ENCODE peak calls at places on chromosome X, in ten cellular contexts. One of them, this sample, is unnamed.

GRCh38 chrX:39309721-39310152 is 508.5 kb downstream of the MID1IP1 start:
- DNase-seq in RKO: no peak
- DNase-seq in fibroblast of mammary gland: no peak
- DNase-seq in heart left ventricle: peak
- DNase-seq in NCI-H1105 treated with DMSO at 0.1 percent for 48 hours: no peak
- DNase-seq in right lobe of liver: no peak
- DNase-seq in H54: no peak
- DNase-seq in sciatic nerve: no peak
- DNase-seq in foreskin fibroblast: no peak
- DNase-seq in HTR-8/SVneo: peak
- DNase-seq in this sample: peak

GRCh38 chrX:103774070-103774642 is 2.5 kb upstream of the PLP1 start:
- DNase-seq in RKO: peak
- DNase-seq in fibroblast of mammary gland: peak
- DNase-seq in heart left ventricle: no peak
- DNase-seq in NCI-H1105 treated with DMSO at 0.1 percent for 48 hours: peak
- DNase-seq in right lobe of liver: no peak
- DNase-seq in H54: peak
- DNase-seq in sciatic nerve: no peak
- DNase-seq in foreskin fibroblast: peak
- DNase-seq in HTR-8/SVneo: peak
- DNase-seq in this sample: no peak

GRCh38 chrX:2903366-2903765 is 25.8 kb downstream of the ARSD start:
- DNase-seq in RKO: no peak
- DNase-seq in fibroblast of mammary gland: no peak
- DNase-seq in heart left ventricle: no peak
- DNase-seq in NCI-H1105 treated with DMSO at 0.1 percent for 48 hours: no peak
- DNase-seq in right lobe of liver: no peak
- DNase-seq in H54: no peak
- DNase-seq in sciatic nerve: no peak
- DNase-seq in foreskin fibroblast: no peak
- DNase-seq in HTR-8/SVneo: no peak
- DNase-seq in this sample: no peak

GRCh38 chrX:12580548-12580947 is 210.7 kb upstream of the PRPS2 start:
- DNase-seq in RKO: peak
- DNase-seq in fibroblast of mammary gland: no peak
- DNase-seq in heart left ventricle: no peak
- DNase-seq in NCI-H1105 treated with DMSO at 0.1 percent for 48 hours: no peak
- DNase-seq in right lobe of liver: no peak
- DNase-seq in H54: no peak
- DNase-seq in sciatic nerve: no peak
- DNase-seq in foreskin fibroblast: no peak
- DNase-seq in HTR-8/SVneo: no peak
- DNase-seq in this sample: no peak

GRCh38 chrX:23332101-23332887 is 2.4 kb upstream of the PTCHD1 start:
- DNase-seq in RKO: no peak
- DNase-seq in fibroblast of mammary gland: no peak
- DNase-seq in heart left ventricle: no peak
- DNase-seq in NCI-H1105 treated with DMSO at 0.1 percent for 48 hours: peak
- DNase-seq in right lobe of liver: no peak
- DNase-seq in H54: no peak
- DNase-seq in sciatic nerve: no peak
- DNase-seq in foreskin fibroblast: no peak
- DNase-seq in HTR-8/SVneo: no peak
- DNase-seq in this sample: no peak

GRCh38 chrX:109992203-109992602 is 10.7 kb upstream of the TMEM164 start:
- DNase-seq in RKO: no peak
- DNase-seq in fibroblast of mammary gland: no peak
- DNase-seq in heart left ventricle: no peak
- DNase-seq in NCI-H1105 treated with DMSO at 0.1 percent for 48 hours: no peak
- DNase-seq in right lobe of liver: no peak
- DNase-seq in H54: no peak
- DNase-seq in sciatic nerve: no peak
- DNase-seq in foreskin fibroblast: no peak
- DNase-seq in HTR-8/SVneo: no peak
- DNase-seq in this sample: no peak

GRCh38 chrX:40174594-40175415 is 77.0 kb upstream of the BCOR start:
- DNase-seq in RKO: peak
- DNase-seq in fibroblast of mammary gland: no peak
- DNase-seq in heart left ventricle: peak
- DNase-seq in NCI-H1105 treated with DMSO at 0.1 percent for 48 hours: no peak
- DNase-seq in right lobe of liver: peak
- DNase-seq in H54: no peak
- DNase-seq in sciatic nerve: no peak
- DNase-seq in foreskin fibroblast: no peak
- DNase-seq in HTR-8/SVneo: no peak
- DNase-seq in this sample: peak

GRCh38 chrX:15877380-15877779 is 22.8 kb upstream of the AP1S2 start:
- DNase-seq in RKO: no peak
- DNase-seq in fibroblast of mammary gland: peak
- DNase-seq in heart left ventricle: no peak
- DNase-seq in NCI-H1105 treated with DMSO at 0.1 percent for 48 hours: no peak
- DNase-seq in right lobe of liver: no peak
- DNase-seq in H54: no peak
- DNase-seq in sciatic nerve: no peak
- DNase-seq in foreskin fibroblast: peak
- DNase-seq in HTR-8/SVneo: no peak
- DNase-seq in this sample: peak

GRCh38 chrX:54950730-54951375 is 30.2 kb downstream of the TRO start:
- DNase-seq in RKO: no peak
- DNase-seq in fibroblast of mammary gland: no peak
- DNase-seq in heart left ventricle: no peak
- DNase-seq in NCI-H1105 treated with DMSO at 0.1 percent for 48 hours: peak
- DNase-seq in right lobe of liver: peak
- DNase-seq in H54: no peak
- DNase-seq in sciatic nerve: no peak
- DNase-seq in foreskin fibroblast: no peak
- DNase-seq in HTR-8/SVneo: no peak
- DNase-seq in this sample: no peak

GRCh38 chrX:22155126-22155525 is 117.6 kb upstream of the CBLL2 start:
- DNase-seq in RKO: no peak
- DNase-seq in fibroblast of mammary gland: no peak
- DNase-seq in heart left ventricle: no peak
- DNase-seq in NCI-H1105 treated with DMSO at 0.1 percent for 48 hours: no peak
- DNase-seq in right lobe of liver: no peak
- DNase-seq in H54: no peak
- DNase-seq in sciatic nerve: no peak
- DNase-seq in foreskin fibroblast: no peak
- DNase-seq in HTR-8/SVneo: no peak
- DNase-seq in this sample: no peak

GRCh38 chrX:153626025-153626633 is 20.9 kb upstream of the DUSP9 start:
- DNase-seq in RKO: no peak
- DNase-seq in fibroblast of mammary gland: no peak
- DNase-seq in heart left ventricle: no peak
- DNase-seq in NCI-H1105 treated with DMSO at 0.1 percent for 48 hours: no peak
- DNase-seq in right lobe of liver: peak
- DNase-seq in H54: no peak
- DNase-seq in sciatic nerve: no peak
- DNase-seq in foreskin fibroblast: no peak
- DNase-seq in HTR-8/SVneo: no peak
- DNase-seq in this sample: peak

GRCh38 chrX:54484666-54485065 is 11.4 kb downstream of the FGD1 start:
- DNase-seq in RKO: no peak
- DNase-seq in fibroblast of mammary gland: no peak
- DNase-seq in heart left ventricle: no peak
- DNase-seq in NCI-H1105 treated with DMSO at 0.1 percent for 48 hours: no peak
- DNase-seq in right lobe of liver: no peak
- DNase-seq in H54: no peak
- DNase-seq in sciatic nerve: no peak
- DNase-seq in foreskin fibroblast: no peak
- DNase-seq in HTR-8/SVneo: no peak
- DNase-seq in this sample: peak

GRCh38 chrX:57821703-57822375 is 88.4 kb downstream of the ZXDA start:
- DNase-seq in RKO: peak
- DNase-seq in fibroblast of mammary gland: peak
- DNase-seq in heart left ventricle: peak
- DNase-seq in NCI-H1105 treated with DMSO at 0.1 percent for 48 hours: peak
- DNase-seq in right lobe of liver: no peak
- DNase-seq in H54: peak
- DNase-seq in sciatic nerve: no peak
- DNase-seq in foreskin fibroblast: peak
- DNase-seq in HTR-8/SVneo: peak
- DNase-seq in this sample: no peak

GRCh38 chrX:135707880-135708279 is 5.6 kb upstream of the CT45A1 start:
- DNase-seq in RKO: peak
- DNase-seq in fibroblast of mammary gland: peak
- DNase-seq in heart left ventricle: no peak
- DNase-seq in NCI-H1105 treated with DMSO at 0.1 percent for 48 hours: no peak
- DNase-seq in right lobe of liver: no peak
- DNase-seq in H54: no peak
- DNase-seq in sciatic nerve: no peak
- DNase-seq in foreskin fibroblast: no peak
- DNase-seq in HTR-8/SVneo: no peak
- DNase-seq in this sample: no peak

GRCh38 chrX:42229533-42229932 is 306.2 kb upstream of the CASK start:
- DNase-seq in RKO: no peak
- DNase-seq in fibroblast of mammary gland: no peak
- DNase-seq in heart left ventricle: no peak
- DNase-seq in NCI-H1105 treated with DMSO at 0.1 percent for 48 hours: no peak
- DNase-seq in right lobe of liver: no peak
- DNase-seq in H54: no peak
- DNase-seq in sciatic nerve: no peak
- DNase-seq in foreskin fibroblast: no peak
- DNase-seq in HTR-8/SVneo: no peak
- DNase-seq in this sample: no peak

GRCh38 chrX:33307954-33308353 is 96.6 kb upstream of the DMD start:
- DNase-seq in RKO: peak
- DNase-seq in fibroblast of mammary gland: peak
- DNase-seq in heart left ventricle: no peak
- DNase-seq in NCI-H1105 treated with DMSO at 0.1 percent for 48 hours: no peak
- DNase-seq in right lobe of liver: no peak
- DNase-seq in H54: no peak
- DNase-seq in sciatic nerve: no peak
- DNase-seq in foreskin fibroblast: no peak
- DNase-seq in HTR-8/SVneo: peak
- DNase-seq in this sample: no peak

GRCh38 chrX:153351981-153352380 is 18.0 kb downstream of the ZNF275 start:
- DNase-seq in RKO: no peak
- DNase-seq in fibroblast of mammary gland: no peak
- DNase-seq in heart left ventricle: no peak
- DNase-seq in NCI-H1105 treated with DMSO at 0.1 percent for 48 hours: peak
- DNase-seq in right lobe of liver: no peak
- DNase-seq in H54: no peak
- DNase-seq in sciatic nerve: no peak
- DNase-seq in foreskin fibroblast: no peak
- DNase-seq in HTR-8/SVneo: no peak
- DNase-seq in this sample: no peak

GRCh38 chrX:150334998-150335397 is 28.1 kb upstream of the MAMLD1 start:
- DNase-seq in RKO: no peak
- DNase-seq in fibroblast of mammary gland: no peak
- DNase-seq in heart left ventricle: no peak
- DNase-seq in NCI-H1105 treated with DMSO at 0.1 percent for 48 hours: no peak
- DNase-seq in right lobe of liver: no peak
- DNase-seq in H54: no peak
- DNase-seq in sciatic nerve: no peak
- DNase-seq in foreskin fibroblast: no peak
- DNase-seq in HTR-8/SVneo: no peak
- DNase-seq in this sample: no peak

GRCh38 chrX:129108936-129109335 is 414.4 kb downstream of the SMARCA1 start:
- DNase-seq in RKO: no peak
- DNase-seq in fibroblast of mammary gland: no peak
- DNase-seq in heart left ventricle: no peak
- DNase-seq in NCI-H1105 treated with DMSO at 0.1 percent for 48 hours: peak
- DNase-seq in right lobe of liver: no peak
- DNase-seq in H54: no peak
- DNase-seq in sciatic nerve: no peak
- DNase-seq in foreskin fibroblast: no peak
- DNase-seq in HTR-8/SVneo: no peak
- DNase-seq in this sample: no peak

GRCh38 chrX:71550578-71550977 is 17.7 kb downstream of the OGT start:
- DNase-seq in RKO: no peak
- DNase-seq in fibroblast of mammary gland: no peak
- DNase-seq in heart left ventricle: no peak
- DNase-seq in NCI-H1105 treated with DMSO at 0.1 percent for 48 hours: no peak
- DNase-seq in right lobe of liver: no peak
- DNase-seq in H54: no peak
- DNase-seq in sciatic nerve: no peak
- DNase-seq in foreskin fibroblast: no peak
- DNase-seq in HTR-8/SVneo: no peak
- DNase-seq in this sample: no peak

GRCh38 chrX:139204576-139204902 is 326.0 kb upstream of the F9 start:
- DNase-seq in RKO: no peak
- DNase-seq in fibroblast of mammary gland: no peak
- DNase-seq in heart left ventricle: no peak
- DNase-seq in NCI-H1105 treated with DMSO at 0.1 percent for 48 hours: no peak
- DNase-seq in right lobe of liver: no peak
- DNase-seq in H54: no peak
- DNase-seq in sciatic nerve: no peak
- DNase-seq in foreskin fibroblast: no peak
- DNase-seq in HTR-8/SVneo: no peak
- DNase-seq in this sample: peak

GRCh38 chrX:40154229-40154852 is 56.6 kb upstream of the BCOR start:
- DNase-seq in RKO: peak
- DNase-seq in fibroblast of mammary gland: no peak
- DNase-seq in heart left ventricle: peak
- DNase-seq in NCI-H1105 treated with DMSO at 0.1 percent for 48 hours: no peak
- DNase-seq in right lobe of liver: peak
- DNase-seq in H54: peak
- DNase-seq in sciatic nerve: no peak
- DNase-seq in foreskin fibroblast: no peak
- DNase-seq in HTR-8/SVneo: no peak
- DNase-seq in this sample: peak

GRCh38 chrX:50978920-50979660 is 68.6 kb downstream of the BMP15 start:
- DNase-seq in RKO: no peak
- DNase-seq in fibroblast of mammary gland: no peak
- DNase-seq in heart left ventricle: peak
- DNase-seq in NCI-H1105 treated with DMSO at 0.1 percent for 48 hours: no peak
- DNase-seq in right lobe of liver: no peak
- DNase-seq in H54: no peak
- DNase-seq in sciatic nerve: no peak
- DNase-seq in foreskin fibroblast: no peak
- DNase-seq in HTR-8/SVneo: no peak
- DNase-seq in this sample: no peak

GRCh38 chrX:116726806-116727205 is 264.0 kb upstream of the CT83 start:
- DNase-seq in RKO: no peak
- DNase-seq in fibroblast of mammary gland: no peak
- DNase-seq in heart left ventricle: no peak
- DNase-seq in NCI-H1105 treated with DMSO at 0.1 percent for 48 hours: no peak
- DNase-seq in right lobe of liver: no peak
- DNase-seq in H54: no peak
- DNase-seq in sciatic nerve: no peak
- DNase-seq in foreskin fibroblast: no peak
- DNase-seq in HTR-8/SVneo: no peak
- DNase-seq in this sample: no peak

GRCh38 chrX:101823236-101823635 is 108.6 kb downstream of the ZMAT1 start:
- DNase-seq in RKO: no peak
- DNase-seq in fibroblast of mammary gland: no peak
- DNase-seq in heart left ventricle: no peak
- DNase-seq in NCI-H1105 treated with DMSO at 0.1 percent for 48 hours: no peak
- DNase-seq in right lobe of liver: no peak
- DNase-seq in H54: no peak
- DNase-seq in sciatic nerve: no peak
- DNase-seq in foreskin fibroblast: no peak
- DNase-seq in HTR-8/SVneo: no peak
- DNase-seq in this sample: no peak

GRCh38 chrX:68839771-68840170 is 10.9 kb downstream of the EFNB1 start:
- DNase-seq in RKO: no peak
- DNase-seq in fibroblast of mammary gland: no peak
- DNase-seq in heart left ventricle: no peak
- DNase-seq in NCI-H1105 treated with DMSO at 0.1 percent for 48 hours: no peak
- DNase-seq in right lobe of liver: no peak
- DNase-seq in H54: no peak
- DNase-seq in sciatic nerve: peak
- DNase-seq in foreskin fibroblast: no peak
- DNase-seq in HTR-8/SVneo: no peak
- DNase-seq in this sample: no peak

GRCh38 chrX:154458954-154459829 is 1.1 kb downstream of the PLXNA3 start:
- DNase-seq in RKO: no peak
- DNase-seq in fibroblast of mammary gland: no peak
- DNase-seq in heart left ventricle: no peak
- DNase-seq in NCI-H1105 treated with DMSO at 0.1 percent for 48 hours: peak
- DNase-seq in right lobe of liver: no peak
- DNase-seq in H54: peak
- DNase-seq in sciatic nerve: no peak
- DNase-seq in foreskin fibroblast: no peak
- DNase-seq in HTR-8/SVneo: no peak
- DNase-seq in this sample: peak

GRCh38 chrX:154775611-154776349 is 13.1 kb downstream of the DKC1 start:
- DNase-seq in RKO: peak
- DNase-seq in fibroblast of mammary gland: peak
- DNase-seq in heart left ventricle: peak
- DNase-seq in NCI-H1105 treated with DMSO at 0.1 percent for 48 hours: no peak
- DNase-seq in right lobe of liver: no peak
- DNase-seq in H54: peak
- DNase-seq in sciatic nerve: no peak
- DNase-seq in foreskin fibroblast: peak
- DNase-seq in HTR-8/SVneo: no peak
- DNase-seq in this sample: peak

This sample was measured in Right ventricle myocardium superior.